ENCODE peak calls at places on chromosomes 12 and 14, in six cellular contexts. D, Q, L, Y, B and X are unnamed samples.

GRCh38 chr12:56461235-56462159 is 6.9 kb upstream of the SPRYD4 start:
- DNase-seq in D (peak), Q (no peak), L (no peak), Y (no peak), B (no peak), X (no peak)

GRCh38 chr12:112408621-112409020 is 784 bp downstream of the RPL6 start:
- DNase-seq in D (peak), Q (no peak), L (no peak), Y (no peak), B (no peak), X (no peak)

GRCh38 chr12:99529966-99530365 is 117.6 kb upstream of the GARIN6 start:
- DNase-seq in D (no peak), Q (no peak), L (peak), Y (no peak), B (no peak), X (no peak)

GRCh38 chr12:95203477-95203843 is 13.8 kb downstream of the FGD6 start:
- DNase-seq in D (no peak), Q (no peak), L (no peak), Y (no peak), B (no peak), X (no peak)

GRCh38 chr14:35879141-35879648 is 53.1 kb downstream of the BRMS1L start:
- DNase-seq in D (peak), Q (no peak), L (peak), Y (no peak), B (no peak), X (no peak)

GRCh38 chr12:30748150-30748549 is 6.6 kb downstream of the CAPRIN2 start:
- DNase-seq in D (peak), Q (no peak), L (no peak), Y (no peak), B (no peak), X (no peak)

GRCh38 chr12:107903377-107904061 is 129.0 kb downstream of the ASCL4 start:
- DNase-seq in D (peak), Q (peak), L (no peak), Y (peak), B (peak), X (peak)

GRCh38 chr12:128992550-128992949 is 139.3 kb downstream of the GLT1D1 start:
- DNase-seq in D (no peak), Q (no peak), L (no peak), Y (no peak), B (no peak), X (no peak)

GRCh38 chr12:96198970-96199369 is 4.8 kb downstream of the ELK3 start:
- DNase-seq in D (peak), Q (no peak), L (peak), Y (no peak), B (no peak), X (no peak)

GRCh38 chr14:69036757-69037506 is 57.8 kb upstream of the ACTN1 start:
- DNase-seq in D (no peak), Q (no peak), L (no peak), Y (no peak), B (no peak), X (no peak)

GRCh38 chr14:64194404-64194803 is 99.8 kb downstream of the ESR2 start:
- DNase-seq in D (no peak), Q (no peak), L (no peak), Y (no peak), B (no peak), X (no peak)

GRCh38 chr12:67077617-67078016 is 191.5 kb upstream of the CAND1 start:
- DNase-seq in D (peak), Q (no peak), L (peak), Y (no peak), B (no peak), X (no peak)

GRCh38 chr14:44961151-44961729 is 507 bp downstream of the KLHL28 start:
- DNase-seq in D (peak), Q (no peak), L (peak), Y (peak), B (peak), X (peak)

GRCh38 chr14:25837431-25837950 is 760.3 kb downstream of the NOVA1 start:
- DNase-seq in D (no peak), Q (no peak), L (no peak), Y (no peak), B (no peak), X (no peak)

GRCh38 chr14:25828562-25828961 is 769.3 kb downstream of the NOVA1 start:
- DNase-seq in D (no peak), Q (no peak), L (no peak), Y (no peak), B (no peak), X (no peak)

GRCh38 chr14:25836647-25837046 is 761.2 kb downstream of the NOVA1 start:
- DNase-seq in D (no peak), Q (no peak), L (no peak), Y (no peak), B (no peak), X (no peak)

GRCh38 chr14:25833341-25834121 is 764.3 kb downstream of the NOVA1 start:
- DNase-seq in D (peak), Q (no peak), L (peak), Y (no peak), B (peak), X (peak)
- TF ChIP-seq CTCF in D (peak), Q (no peak), L (peak), Y (no peak), B (no peak), X (peak)

GRCh38 chr12:522692-523378 is 63.1 kb downstream of the B4GALNT3 start:
- DNase-seq in D (no peak), Q (no peak), L (no peak), Y (no peak), B (no peak), X (no peak)
- TF ChIP-seq CTCF in D (no peak), Q (no peak), L (no peak), Y (no peak), B (no peak), X (no peak)

DNA sequence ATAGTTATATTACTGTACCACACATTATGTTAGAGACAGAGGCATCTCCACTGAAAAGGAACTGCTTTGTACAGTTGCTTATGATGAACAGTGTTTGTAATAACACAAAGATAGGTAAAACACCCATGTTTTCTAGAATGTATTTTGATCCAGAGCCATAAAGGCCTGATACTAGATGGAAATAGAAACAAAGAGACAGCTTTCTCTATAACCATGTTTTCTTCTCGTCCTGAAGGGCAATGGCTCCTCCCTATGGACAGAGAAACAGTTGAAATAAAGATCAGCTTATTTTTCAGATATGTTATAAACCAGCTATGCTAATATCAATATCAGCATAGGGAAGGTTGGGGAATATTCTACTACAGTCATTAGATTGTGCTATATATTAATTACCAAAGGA is 109.2 kb downstream of the ATXN7L3B start:
- DNase-seq in D (peak), Q (no peak), L (peak), Y (no peak), B (no peak), X (no peak)
- TF ChIP-seq CTCF in D (peak), Q (no peak), L (peak), Y (no peak), B (peak), X (no peak)

GRCh38 chr12:5184159-5184558 is 140.5 kb downstream of the KCNA5 start:
- DNase-seq in D (no peak), Q (no peak), L (no peak), Y (no peak), B (no peak), X (no peak)
- TF ChIP-seq CTCF in D (no peak), Q (no peak), L (no peak), Y (no peak), B (no peak), X (no peak)

GRCh38 chr12:26017484-26018211 is 59.2 kb downstream of the RASSF8 start:
- DNase-seq in D (peak), Q (no peak), L (peak), Y (no peak), B (no peak), X (peak)
- TF ChIP-seq CTCF in D (peak), Q (peak), L (peak), Y (peak), B (peak), X (peak)